ENCODE peak calls at places on chromosomes 12 and 14, in four cellular contexts. O is endodermal cell, X is astrocyte, T is WTC11. Q is an unnamed sample.
A peak's percentile ranks its signal among the peaks of the same experiment; 100 is the strongest.

GRCh38 chr12:67981236-67982164 is 7.7 kb upstream of the IFNG-AS1 start:
- DNase-seq in X (peak; percentile 95), T (no peak), O (no peak), Q (no peak)

GRCh38 chr14:32571995-32572866 is 243.1 kb downstream of the AKAP6 start:
- DNase-seq in O (no peak), X (no peak), T (no peak), Q (no peak)

GRCh38 chr14:90630407-90630806 is 185.8 kb downstream of the TTC7B start:
- DNase-seq in O (no peak), X (no peak), T (no peak), Q (no peak)

GRCh38 chr14:88085736-88086135 is 80.8 kb downstream of the GPR65 start:
- DNase-seq in T (no peak), X (no peak), O (no peak), Q (no peak)

GRCh38 chr12:50984899-50985298 is 32.6 kb downstream of the HIGD1C start:
- DNase-seq in X (peak; percentile 12), O (no peak), T (no peak), Q (no peak)

GRCh38 chr12:19916982-19917381 is 451.4 kb upstream of the PDE3A start:
- DNase-seq in O (no peak), T (no peak), X (no peak), Q (no peak)

GRCh38 chr12:15700595-15700994 is 88.6 kb downstream of the EPS8 start:
- DNase-seq in O (no peak), X (peak; percentile 96), T (no peak), Q (peak; percentile 15)

GRCh38 chr12:45124485-45125155 is 73.7 kb upstream of the DBX2 start:
- DNase-seq in O (no peak), X (no peak), T (no peak), Q (no peak)

GRCh38 chr14:60266021-60266937 is 17.3 kb downstream of the PPM1A start:
- DNase-seq in T (peak; percentile 24), X (no peak), O (no peak), Q (no peak)

GRCh38 chr12:85424581-85425348 is 144.7 kb downstream of the ALX1 start:
- DNase-seq in O (peak; percentile 81), X (no peak), T (peak; percentile 28), Q (peak; percentile 14)

GRCh38 chr12:1474567-1475153 is 119.7 kb downstream of the FBXL14 start:
- DNase-seq in T (no peak), O (peak; percentile 59), X (peak; percentile 93), Q (no peak)

GRCh38 chr14:64464695-64465094 is 604 bp upstream of the AKAP5 start:
- DNase-seq in O (peak; percentile 71), T (no peak), X (no peak), Q (no peak)

GRCh38 chr14:103390605-103391004 is 5.4 kb downstream of the MARK3 start:
- DNase-seq in O (no peak), X (no peak), T (no peak), Q (no peak)

GRCh38 chr14:80839743-80840142 is 101.8 kb downstream of the CEP128 start:
- DNase-seq in O (no peak), T (no peak), X (no peak), Q (no peak)

GRCh38 chr14:80850197-80850814 is 91.2 kb downstream of the CEP128 start:
- DNase-seq in X (peak; percentile 25), T (no peak), O (no peak), Q (peak; percentile 7)

GRCh38 chr14:80847093-80847492 is 94.4 kb downstream of the CEP128 start:
- DNase-seq in O (no peak), X (no peak), T (no peak), Q (no peak)

GRCh38 chr14:80845877-80846276 is 95.7 kb downstream of the CEP128 start:
- DNase-seq in T (no peak), O (no peak), X (no peak), Q (no peak)

DNA sequence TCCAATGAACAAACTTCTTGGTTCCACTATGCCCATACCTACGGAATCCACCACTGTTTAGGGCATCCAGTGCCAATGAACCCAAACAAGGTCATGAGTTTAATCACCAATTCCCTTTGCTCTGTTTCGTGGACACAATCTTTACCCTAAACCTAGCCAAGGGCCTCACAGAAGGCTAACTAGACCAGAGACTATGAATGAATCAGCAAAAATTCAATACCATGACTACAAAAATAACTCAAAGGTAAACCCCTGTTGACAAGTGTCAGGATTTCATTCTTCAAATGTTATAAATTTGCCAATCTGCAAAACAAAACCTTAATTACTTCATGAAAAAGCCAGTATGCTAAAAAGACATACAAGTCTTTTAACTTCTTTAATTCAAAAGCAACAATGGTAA is 96.7 kb downstream of the CEP128 start:
- DNase-seq in O (no peak), T (no peak), X (no peak), Q (no peak)
- TF ChIP-seq CTCF in O (no peak), T (no peak), X (no peak), Q (no peak)

GRCh38 chr12:6383572-6384498 is at the start of gene LTBR:
- DNase-seq in O (peak; percentile 92), X (peak; percentile 67), T (peak; percentile 78), Q (peak; percentile 36)
- TF ChIP-seq CTCF in O (no peak), X (no peak), T (no peak), Q (no peak)

GRCh38 chr12:119274636-119275065 is 59.9 kb upstream of the CCDC60 start:
- DNase-seq in X (no peak), T (peak; percentile 26), O (no peak), Q (no peak)
- TF ChIP-seq CTCF in X (no peak), T (no peak), O (peak; percentile 41), Q (no peak)

GRCh38 chr14:76514599-76514998 is 138.7 kb downstream of the ESRRB start:
- DNase-seq in X (no peak), T (no peak), O (peak; percentile 44), Q (peak; percentile 43)

GRCh38 chr14:76510255-76510654 is 134.3 kb downstream of the ESRRB start:
- DNase-seq in X (no peak), O (peak; percentile 39), T (no peak), Q (no peak)

DNA sequence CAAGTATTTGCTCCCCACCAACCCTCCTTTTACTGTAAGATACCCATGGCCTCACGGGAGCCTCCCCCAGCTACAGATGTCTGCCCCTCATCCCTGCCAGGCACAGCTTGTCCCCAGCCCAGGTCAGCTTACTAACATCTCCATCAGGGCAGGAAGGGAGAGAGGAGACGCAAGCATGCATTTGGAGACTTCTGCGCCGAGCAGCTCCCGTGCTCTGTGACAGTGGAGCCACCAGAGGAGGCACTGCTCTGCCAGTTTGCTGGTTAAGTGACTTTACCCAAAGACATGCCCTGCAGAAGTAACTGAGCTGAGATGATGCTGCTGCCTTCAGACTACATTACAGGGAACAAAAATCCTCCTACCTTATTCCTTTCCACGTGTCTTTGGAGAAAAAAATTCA is 133.4 kb downstream of the ESRRB start:
- DNase-seq in X (no peak), O (peak; percentile 62), T (no peak), Q (no peak)
- TF ChIP-seq CTCF in X (no peak), O (peak; percentile 61), T (no peak), Q (no peak)

GRCh38 chr14:78737606-78738005 is 567.4 kb downstream of the NRXN3 start:
- DNase-seq in T (no peak), X (no peak), O (no peak), Q (no peak)

DNA sequence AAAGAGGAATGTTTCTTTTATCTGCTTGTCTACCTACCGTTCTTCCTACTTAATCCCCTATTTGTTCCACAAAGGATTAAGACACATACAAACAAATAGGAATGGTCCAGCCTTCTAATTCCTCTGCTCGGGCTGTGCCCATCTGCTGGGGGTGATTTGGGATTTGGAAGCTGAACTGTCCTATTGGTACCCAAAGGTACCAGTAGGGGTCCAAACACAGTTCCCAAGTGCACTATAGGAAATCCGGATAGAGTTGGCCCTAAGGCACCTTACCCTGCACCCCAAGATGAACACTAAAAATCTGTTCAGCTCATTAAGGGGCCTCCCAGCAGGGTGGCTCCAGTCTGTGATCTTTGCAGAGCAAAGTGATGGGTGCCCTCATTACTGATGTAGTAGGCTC is 566.9 kb downstream of the NRXN3 start:
- DNase-seq in X (no peak), T (no peak), O (no peak), Q (no peak)
- TF ChIP-seq CTCF in X (no peak), T (no peak), O (peak; percentile 68), Q (no peak)

GRCh38 chr12:120366884-120367251 is 2.1 kb downstream of the MSI1 start:
- DNase-seq in T (no peak), X (no peak), O (no peak), Q (no peak)

GRCh38 chr12:120367924-120368788 is 808 bp downstream of the MSI1 start:
- DNase-seq in T (peak; percentile 36), X (no peak), O (peak; percentile 82), Q (no peak)

GRCh38 chr12:120366341-120366705 is 2.6 kb downstream of the MSI1 start:
- DNase-seq in T (no peak), O (peak; percentile 43), X (no peak), Q (no peak)

GRCh38 chr12:120368789-120369475 is at the start of gene MSI1:
- DNase-seq in X (no peak), T (peak; percentile 38), O (peak; percentile 84), Q (no peak)

DNA sequence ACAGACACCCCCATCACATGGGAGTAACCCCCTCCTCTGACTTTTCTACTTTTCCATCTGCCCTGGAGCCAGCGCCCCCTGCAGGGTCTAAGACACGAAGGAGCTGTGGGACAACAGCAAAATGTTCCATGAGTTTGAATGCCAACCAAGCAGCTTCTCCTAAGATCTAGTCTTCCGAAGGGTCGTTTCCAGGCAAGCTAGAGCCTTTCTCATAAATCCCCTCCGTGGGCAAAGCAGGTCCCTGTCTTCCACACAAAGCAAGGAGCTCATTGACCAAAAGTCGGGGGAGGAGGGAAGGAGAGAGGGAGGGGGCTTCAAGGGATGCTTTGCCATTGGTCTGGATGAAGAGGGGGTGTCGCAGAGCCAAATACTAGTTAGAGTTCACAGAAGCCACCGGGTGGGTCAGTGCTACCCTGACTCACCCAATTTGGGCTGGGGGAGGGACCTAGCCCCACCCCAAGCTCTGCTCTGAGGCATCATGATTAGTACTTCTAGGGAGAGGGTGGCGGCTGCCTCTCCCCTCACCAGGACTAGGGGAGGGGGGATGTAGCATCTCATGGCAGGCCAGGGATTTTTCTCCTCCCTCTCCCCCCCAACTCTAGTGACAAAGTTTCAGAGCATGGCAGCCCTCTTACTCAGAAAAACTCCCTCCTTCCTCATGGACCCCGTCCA is 1.6 kb downstream of the MSI1 start:
- DNase-seq in X (no peak), T (peak; percentile 65), O (peak; percentile 87), Q (no peak)
- TF ChIP-seq CTCF in X (peak; percentile 33), T (peak; percentile 55), O (peak; percentile 81), Q (peak; percentile 41)

GRCh38 chr14:99475179-99475578 is 5.5 kb downstream of the SETD3 start:
- DNase-seq in T (no peak), X (no peak), O (peak; percentile 53), Q (no peak)
- TF ChIP-seq CTCF in T (no peak), X (no peak), O (peak; percentile 30), Q (no peak)

GRCh38 chr12:93381183-93381975 is 3.7 kb downstream of the NUDT4 start:
- DNase-seq in X (peak; percentile 22), O (no peak), T (no peak), Q (no peak)

GRCh38 chr12:93378373-93379310 is 917 bp downstream of the NUDT4 start:
- DNase-seq in X (peak; percentile 83), O (peak; percentile 83), T (peak; percentile 27), Q (peak; percentile 59)

GRCh38 chr12:93377252-93377542 is 528 bp upstream of the NUDT4 start:
- DNase-seq in X (no peak), T (no peak), O (no peak), Q (no peak)

GRCh38 chr12:93379432-93380308 is 1.9 kb downstream of the NUDT4 start:
- DNase-seq in O (no peak), T (no peak), X (no peak), Q (no peak)

GRCh38 chr12:93380480-93381121 is 2.9 kb downstream of the NUDT4 start:
- DNase-seq in O (no peak), X (peak; percentile 42), T (no peak), Q (no peak)
- TF ChIP-seq CTCF in O (peak; percentile 62), X (peak; percentile 28), T (no peak), Q (peak; percentile 38)

GRCh38 chr12:77615331-77615730 is 215.4 kb upstream of the NAV3 start:
- DNase-seq in O (peak; percentile 63), X (no peak), T (peak; percentile 18), Q (no peak)
- TF ChIP-seq CTCF in O (peak; percentile 81), X (peak; percentile 42), T (peak; percentile 13), Q (no peak)

Q was measured in GM10248.